ENCODE peak calls at places on chromosomes 3 and 15, in five cellular contexts. One of them, this sample, is unnamed.

GRCh38 chr3:134366928-134367352 is 7.3 kb downstream of the AMOTL2 start:
- DNase-seq in spleen: peak; percentile 67
- DNase-seq in sigmoid colon: peak; percentile 85
- DNase-seq in GM12878: no peak
- DNase-seq in K562: no peak
- DNase-seq in this sample: no peak

GRCh38 chr3:80993241-80993945 is 768.1 kb downstream of the GBE1 start:
- DNase-seq in spleen: no peak
- DNase-seq in sigmoid colon: no peak
- DNase-seq in GM12878: peak; percentile 8
- DNase-seq in K562: no peak
- DNase-seq in this sample: no peak

GRCh38 chr3:49674491-49674983 is 386 bp downstream of the APEH start:
- DNase-seq in spleen: no peak
- DNase-seq in sigmoid colon: peak; percentile 75
- DNase-seq in GM12878: no peak
- DNase-seq in K562: no peak
- DNase-seq in this sample: no peak

GRCh38 chr15:89462198-89462912 is 34.0 kb downstream of the RHCG start:
- DNase-seq in spleen: no peak
- DNase-seq in sigmoid colon: no peak
- DNase-seq in GM12878: no peak
- DNase-seq in K562: peak; percentile 44
- DNase-seq in this sample: no peak

GRCh38 chr3:104080228-104080627 is 1286.5 kb upstream of the ALCAM start:
- DNase-seq in spleen: no peak
- DNase-seq in sigmoid colon: no peak
- DNase-seq in GM12878: no peak
- DNase-seq in K562: no peak
- DNase-seq in this sample: no peak

GRCh38 chr15:82567661-82568060 is 27.4 kb upstream of the RPS17 start:
- DNase-seq in spleen: no peak
- DNase-seq in sigmoid colon: no peak
- DNase-seq in GM12878: no peak
- DNase-seq in K562: no peak
- DNase-seq in this sample: no peak

GRCh38 chr3:65761431-65761830 is 277.3 kb downstream of the MAGI1 start:
- DNase-seq in spleen: no peak
- DNase-seq in sigmoid colon: no peak
- DNase-seq in GM12878: no peak
- DNase-seq in K562: no peak
- DNase-seq in this sample: no peak

GRCh38 chr3:17823816-17824215 is 81.4 kb upstream of the TBC1D5 start:
- DNase-seq in spleen: no peak
- DNase-seq in sigmoid colon: no peak
- DNase-seq in GM12878: no peak
- DNase-seq in K562: no peak
- DNase-seq in this sample: no peak

GRCh38 chr3:54427951-54428871 is 305.9 kb downstream of the CACNA2D3 start:
- DNase-seq in spleen: no peak
- DNase-seq in sigmoid colon: peak; percentile 72
- DNase-seq in GM12878: peak; percentile 7
- DNase-seq in K562: peak; percentile 27
- DNase-seq in this sample: peak; percentile 35

GRCh38 chr3:32897202-32897601 is 54.2 kb upstream of the CCR4 start:
- DNase-seq in spleen: no peak
- DNase-seq in sigmoid colon: no peak
- DNase-seq in GM12878: no peak
- DNase-seq in K562: no peak
- DNase-seq in this sample: no peak

GRCh38 chr3:32901005-32901932 is 50.2 kb upstream of the CCR4 start:
- DNase-seq in spleen: no peak
- DNase-seq in sigmoid colon: no peak
- DNase-seq in GM12878: no peak
- DNase-seq in K562: no peak
- DNase-seq in this sample: no peak

GRCh38 chr3:32897981-32898623 is 53.3 kb upstream of the CCR4 start:
- DNase-seq in spleen: no peak
- DNase-seq in sigmoid colon: no peak
- DNase-seq in GM12878: no peak
- DNase-seq in K562: no peak
- DNase-seq in this sample: no peak

GRCh38 chr3:32896143-32896542 is 55.3 kb upstream of the CCR4 start:
- DNase-seq in spleen: no peak
- DNase-seq in sigmoid colon: no peak
- DNase-seq in GM12878: no peak
- DNase-seq in K562: no peak
- DNase-seq in this sample: no peak

GRCh38 chr3:32899265-32899664 is 52.2 kb upstream of the CCR4 start:
- DNase-seq in spleen: no peak
- DNase-seq in sigmoid colon: no peak
- DNase-seq in GM12878: no peak
- DNase-seq in K562: no peak
- DNase-seq in this sample: no peak
- TF ChIP-seq POLR2AphosphoS5 in spleen: no peak
- TF ChIP-seq POLR2AphosphoS5 in sigmoid colon: no peak
- TF ChIP-seq POLR2AphosphoS5 in GM12878: no peak
- TF ChIP-seq POLR2AphosphoS5 in K562: no peak
- TF ChIP-seq POLR2AphosphoS5 in this sample: no peak

GRCh38 chr3:30156586-30157498 is 449.6 kb upstream of the TGFBR2 start:
- DNase-seq in spleen: no peak
- DNase-seq in sigmoid colon: no peak
- DNase-seq in GM12878: no peak
- DNase-seq in K562: no peak
- DNase-seq in this sample: no peak

GRCh38 chr3:30166535-30166934 is 439.9 kb upstream of the TGFBR2 start:
- DNase-seq in spleen: no peak
- DNase-seq in sigmoid colon: no peak
- DNase-seq in GM12878: no peak
- DNase-seq in K562: no peak
- DNase-seq in this sample: no peak

GRCh38 chr3:30161370-30161769 is 445.0 kb upstream of the TGFBR2 start:
- DNase-seq in spleen: no peak
- DNase-seq in sigmoid colon: peak; percentile 66
- DNase-seq in GM12878: no peak
- DNase-seq in K562: no peak
- DNase-seq in this sample: no peak

GRCh38 chr3:30167511-30168135 is 438.8 kb upstream of the TGFBR2 start:
- DNase-seq in spleen: no peak
- DNase-seq in sigmoid colon: no peak
- DNase-seq in GM12878: no peak
- DNase-seq in K562: no peak
- DNase-seq in this sample: no peak

DNA sequence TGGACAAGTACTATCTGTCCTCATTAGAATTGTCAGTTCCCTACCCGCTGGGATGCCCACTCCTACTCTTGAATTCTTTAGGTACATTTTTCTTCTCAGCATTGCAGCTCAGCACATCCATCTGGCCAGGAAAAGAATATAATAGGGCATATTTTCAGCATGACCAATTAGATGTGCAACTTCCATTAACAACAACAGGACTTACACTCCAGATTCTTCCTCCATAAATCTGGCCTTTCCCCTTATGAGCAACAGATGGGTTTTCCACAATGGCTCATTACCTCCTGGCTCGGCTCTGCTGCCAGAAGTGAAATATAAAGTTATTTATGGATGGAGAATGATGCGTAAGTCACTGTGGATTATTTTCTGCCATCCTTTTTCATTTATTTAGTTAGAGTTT is 443.8 kb upstream of the TGFBR2 start:
- DNase-seq in spleen: no peak
- DNase-seq in sigmoid colon: no peak
- DNase-seq in GM12878: no peak
- DNase-seq in K562: no peak
- DNase-seq in this sample: no peak
- H3K27ac ChIP-seq in spleen: no peak overlapping the region
- H3K27ac ChIP-seq in sigmoid colon: no peak overlapping the region
- H3K27ac ChIP-seq in GM12878: no peak overlapping the region
- H3K27ac ChIP-seq in K562: no peak overlapping the region
- H3K27ac ChIP-seq in this sample: no peak overlapping the region

GRCh38 chr15:100529556-100529955 is 806 bp upstream of the CERS3 start:
- DNase-seq in spleen: no peak
- DNase-seq in sigmoid colon: no peak
- DNase-seq in GM12878: no peak
- DNase-seq in K562: no peak
- DNase-seq in this sample: no peak
- H3K4me3 ChIP-seq in spleen: no peak overlapping the region
- H3K4me3 ChIP-seq in sigmoid colon: no peak overlapping the region
- H3K4me3 ChIP-seq in GM12878: no peak overlapping the region
- H3K4me3 ChIP-seq in K562: no peak overlapping the region
- H3K4me3 ChIP-seq in this sample: no peak overlapping the region

DNA sequence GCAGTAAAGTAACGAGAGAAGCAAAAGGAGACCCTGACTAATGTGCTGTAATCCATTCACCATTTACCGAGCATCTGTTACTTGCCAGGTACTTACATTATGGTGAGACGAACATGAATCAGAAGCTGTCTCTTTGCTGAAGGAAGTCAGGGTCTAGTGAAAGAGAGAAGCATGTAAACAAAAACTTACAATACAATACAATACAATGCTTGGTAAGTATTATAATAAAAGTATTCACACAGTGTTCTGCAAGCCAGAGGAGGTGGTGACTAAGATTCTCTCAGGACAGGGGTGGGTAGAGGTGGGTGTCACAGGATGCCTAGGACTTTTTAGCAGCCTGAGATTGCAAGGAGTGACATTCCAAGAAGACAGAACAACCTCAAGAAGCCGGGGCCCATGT is 50.2 kb upstream of the MGA start:
- DNase-seq in spleen: no peak
- DNase-seq in sigmoid colon: no peak
- DNase-seq in GM12878: no peak
- DNase-seq in K562: no peak
- DNase-seq in this sample: no peak
- TF ChIP-seq POLR2AphosphoS5 in spleen: no peak
- TF ChIP-seq POLR2AphosphoS5 in sigmoid colon: no peak
- TF ChIP-seq POLR2AphosphoS5 in GM12878: no peak
- TF ChIP-seq POLR2AphosphoS5 in K562: no peak
- TF ChIP-seq POLR2AphosphoS5 in this sample: no peak

GRCh38 chr15:88083828-88084760 is 172.4 kb downstream of the NTRK3 start:
- DNase-seq in spleen: no peak
- DNase-seq in sigmoid colon: no peak
- DNase-seq in GM12878: no peak
- DNase-seq in K562: no peak
- DNase-seq in this sample: no peak
- H3K27ac ChIP-seq in spleen: no peak overlapping the region
- H3K27ac ChIP-seq in sigmoid colon: no peak overlapping the region
- H3K27ac ChIP-seq in GM12878: no peak overlapping the region
- H3K27ac ChIP-seq in K562: no peak overlapping the region
- H3K27ac ChIP-seq in this sample: no peak overlapping the region

GRCh38 chr3:106299300-106300098 is 430.7 kb upstream of the CBLB start:
- DNase-seq in spleen: no peak
- DNase-seq in sigmoid colon: no peak
- DNase-seq in GM12878: peak; percentile 90
- DNase-seq in K562: no peak
- DNase-seq in this sample: no peak
- H3K4me3 ChIP-seq in spleen: no peak overlapping the region
- H3K4me3 ChIP-seq in sigmoid colon: no peak overlapping the region
- H3K4me3 ChIP-seq in GM12878: no peak overlapping the region
- H3K4me3 ChIP-seq in K562: no peak overlapping the region
- H3K4me3 ChIP-seq in this sample: no peak overlapping the region

DNA sequence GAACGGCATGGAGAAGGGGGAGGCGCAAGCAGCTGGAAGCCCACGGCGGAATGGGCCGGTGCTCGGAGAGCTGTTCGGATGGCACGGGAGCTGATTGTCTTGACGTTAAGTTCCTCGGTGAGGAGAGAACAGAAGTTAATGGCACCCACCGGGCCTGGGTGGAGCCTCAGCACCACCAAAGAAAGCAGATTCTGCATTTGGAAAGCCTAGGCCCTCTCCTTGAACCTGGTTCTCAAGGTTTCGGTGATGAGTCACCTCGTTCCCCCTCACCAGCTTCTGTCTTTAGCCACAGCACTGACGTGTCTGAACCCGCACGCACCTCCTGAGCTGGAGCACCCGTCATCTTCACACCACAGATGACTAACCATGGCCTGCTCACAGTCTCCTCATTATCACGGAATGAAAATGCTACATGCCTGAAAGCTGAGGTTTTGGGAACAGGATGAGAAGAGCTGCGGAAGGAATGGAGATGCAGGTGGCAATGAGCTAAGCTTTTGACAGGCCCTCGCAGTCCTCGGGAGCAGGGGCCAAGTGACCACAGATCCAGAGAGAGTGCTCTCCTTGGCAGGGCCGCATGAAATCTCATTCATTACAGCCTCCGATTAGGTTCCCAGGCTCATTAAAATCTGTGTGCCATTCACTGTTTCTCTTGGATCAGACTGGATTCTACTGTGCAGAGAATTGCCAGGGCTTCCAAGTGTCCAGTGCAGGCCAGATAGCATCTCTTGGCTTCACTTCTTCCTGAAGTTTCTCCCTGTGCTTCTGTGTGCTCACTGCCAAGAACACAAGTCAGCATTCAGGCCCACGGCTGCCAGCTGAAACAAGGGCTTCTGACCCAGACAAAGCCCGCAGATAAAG is 96.3 kb upstream of the DLG1 start:
- DNase-seq in spleen: peak; percentile 41
- DNase-seq in sigmoid colon: no peak
- DNase-seq in GM12878: peak; percentile 96
- DNase-seq in K562: peak; percentile 35
- DNase-seq in this sample: peak; percentile 92
- TF ChIP-seq POLR2AphosphoS5 in spleen: no peak
- TF ChIP-seq POLR2AphosphoS5 in sigmoid colon: peak; percentile 38
- TF ChIP-seq POLR2AphosphoS5 in GM12878: peak; percentile 83
- TF ChIP-seq POLR2AphosphoS5 in K562: no peak
- TF ChIP-seq POLR2AphosphoS5 in this sample: no peak

GRCh38 chr15:73992594-73992898 is 451 bp upstream of the STOML1 start:
- DNase-seq in spleen: no peak
- DNase-seq in sigmoid colon: no peak
- DNase-seq in GM12878: no peak
- DNase-seq in K562: no peak
- DNase-seq in this sample: no peak
- H3K27ac ChIP-seq in spleen: peak overlapping the region; percentile 94
- H3K27ac ChIP-seq in sigmoid colon: peak overlapping the region; percentile 84
- H3K27ac ChIP-seq in GM12878: peak overlapping the region; percentile 45
- H3K27ac ChIP-seq in K562: peak overlapping the region; percentile 52
- H3K27ac ChIP-seq in this sample: peak overlapping the region; percentile 64

GRCh38 chr3:72444642-72445223 is 403.5 kb downstream of the SHQ1 start:
- DNase-seq in spleen: no peak
- DNase-seq in sigmoid colon: no peak
- DNase-seq in GM12878: no peak
- DNase-seq in K562: no peak
- DNase-seq in this sample: no peak
- H3K4me3 ChIP-seq in spleen: peak overlapping the region; percentile 54
- H3K4me3 ChIP-seq in sigmoid colon: peak overlapping the region; percentile 63
- H3K4me3 ChIP-seq in GM12878: peak overlapping the region; percentile 95
- H3K4me3 ChIP-seq in K562: peak overlapping the region; percentile 69
- H3K4me3 ChIP-seq in this sample: no peak overlapping the region